ENCODE peak calls at places on chromosomes 5 and 9, in five cellular contexts. N is NB4, I is HepG2, V is adrenal gland, K is fibroblast of lung. F is an unnamed sample.

GRCh38 chr5:109833946-109834345 is 144.2 kb downstream of the MAN2A1 start:
- DNase-seq in N (peak), I (no peak), V (no peak), K (no peak), F (no peak)

GRCh38 chr9:105385372-105385985 is 62.4 kb upstream of the FSD1L start:
- DNase-seq in N (peak), I (no peak), V (peak), K (no peak), F (no peak)

GRCh38 chr9:5902377-5902776 is 11.7 kb downstream of the MLANA start:
- DNase-seq in N (no peak), I (no peak), V (no peak), K (no peak), F (no peak)

GRCh38 chr5:20105915-20106314 is 117.9 kb upstream of the CDH18 start:
- DNase-seq in N (no peak), I (no peak), V (no peak), K (no peak), F (no peak)

GRCh38 chr9:127683723-127684122 is 23.1 kb upstream of the CFAP157 start:
- DNase-seq in N (no peak), I (no peak), V (no peak), K (peak), F (no peak)

GRCh38 chr5:169591636-169592035 is 8.1 kb downstream of the SPDL1 start:
- DNase-seq in N (no peak), I (no peak), V (no peak), K (peak), F (no peak)

GRCh38 chr9:127707766-127708165 is 978 bp downstream of the CFAP157 start:
- DNase-seq in N (peak), I (peak), V (no peak), K (no peak), F (no peak)

GRCh38 chr9:27379311-27380236 is 82.6 kb upstream of the EQTN start:
- DNase-seq in N (no peak), I (peak), V (no peak), K (no peak), F (peak)

GRCh38 chr9:136244116-136244775 is 1.4 kb downstream of the QSOX2 start:
- DNase-seq in N (peak), I (peak), V (no peak), K (no peak), F (no peak)

GRCh38 chr5:56612759-56613158 is 202.6 kb upstream of the MAP3K1 start:
- DNase-seq in N (no peak), I (no peak), V (no peak), K (no peak), F (no peak)

DNA sequence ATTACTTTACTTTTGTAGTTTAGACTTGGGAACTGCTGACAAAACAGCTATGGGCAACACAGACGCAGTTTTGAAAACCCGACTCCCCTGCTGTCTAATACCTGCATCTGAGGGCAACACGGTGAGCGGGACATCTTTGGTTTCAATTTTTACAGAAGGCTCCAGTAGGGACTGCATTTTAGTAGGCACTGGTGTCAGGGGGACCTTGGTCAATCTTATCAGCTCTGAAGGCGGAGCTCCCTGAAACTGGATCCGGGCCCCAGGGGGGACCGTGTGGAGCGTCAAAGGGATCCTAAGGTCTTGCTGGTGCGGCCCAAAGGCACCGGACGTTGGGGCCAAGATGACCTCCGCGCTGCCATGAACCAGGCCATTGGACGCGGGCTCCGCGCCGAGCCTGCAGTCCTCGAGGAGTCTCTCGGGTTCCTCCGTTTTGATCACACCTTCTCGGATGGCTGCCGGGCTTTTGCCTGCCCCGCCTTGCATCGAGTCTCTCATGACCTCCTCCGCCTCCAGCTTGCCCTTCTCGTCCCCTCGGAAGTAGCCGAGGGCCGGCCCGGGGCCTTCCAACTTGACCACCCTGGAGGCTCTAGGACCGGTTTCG is 1.1 kb downstream of the SOX30 start:
- DNase-seq in N (no peak), I (no peak), V (no peak), K (no peak), F (no peak)
- H3K4me3 ChIP-seq in N (no peak), I (no peak), V (no peak), K (no peak), F (peak)

GRCh38 chr5:672329-673139 is 20.6 kb downstream of the TPPP start:
- DNase-seq in N (peak), I (peak), V (peak), K (peak), F (peak)
- H3K4me3 ChIP-seq in N (no peak), I (no peak), V (no peak), K (no peak), F (no peak)

GRCh38 chr5:93574939-93575241 is 6.1 kb downstream of the NR2F1-AS1 start:
- DNase-seq in N (no peak), I (no peak), V (no peak), K (no peak), F (no peak)

GRCh38 chr5:93572773-93573626 is 8.0 kb downstream of the NR2F1-AS1 start:
- DNase-seq in N (peak), I (no peak), V (peak), K (peak), F (no peak)

GRCh38 chr5:93574041-93574938 is 6.7 kb downstream of the NR2F1-AS1 start:
- DNase-seq in N (no peak), I (no peak), V (no peak), K (no peak), F (no peak)

GRCh38 chr5:93572101-93572772 is 8.8 kb downstream of the NR2F1-AS1 start:
- DNase-seq in N (no peak), I (no peak), V (no peak), K (no peak), F (no peak)

DNA sequence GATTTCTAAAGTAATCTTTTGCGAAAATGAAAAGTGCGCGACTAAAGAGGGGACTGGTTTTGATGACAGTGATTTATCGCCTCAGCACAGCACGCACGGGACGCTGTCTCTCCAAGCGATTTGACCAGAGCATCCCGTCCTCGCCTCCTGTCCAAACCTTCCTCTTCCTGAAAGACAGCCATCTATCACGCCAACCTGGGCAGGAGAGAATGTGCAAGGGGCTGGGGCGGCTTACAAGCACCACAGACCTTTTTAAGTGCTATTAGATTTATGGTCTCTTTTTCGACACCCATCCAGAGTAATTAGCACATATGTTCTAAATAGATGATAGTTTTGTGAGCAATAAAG is 7.4 kb downstream of the NR2F1-AS1 start:
- DNase-seq in N (no peak), I (no peak), V (no peak), K (no peak), F (no peak)
- H3K4me3 ChIP-seq in N (no peak), I (no peak), V (no peak), K (peak), F (no peak)

GRCh38 chr5:113295111-113295539 is 139.7 kb downstream of the TSSK1B start:
- DNase-seq in N (no peak), I (no peak), V (no peak), K (no peak), F (no peak)
- H3K4me3 ChIP-seq in N (no peak), I (peak), V (peak), K (peak), F (peak)

DNA sequence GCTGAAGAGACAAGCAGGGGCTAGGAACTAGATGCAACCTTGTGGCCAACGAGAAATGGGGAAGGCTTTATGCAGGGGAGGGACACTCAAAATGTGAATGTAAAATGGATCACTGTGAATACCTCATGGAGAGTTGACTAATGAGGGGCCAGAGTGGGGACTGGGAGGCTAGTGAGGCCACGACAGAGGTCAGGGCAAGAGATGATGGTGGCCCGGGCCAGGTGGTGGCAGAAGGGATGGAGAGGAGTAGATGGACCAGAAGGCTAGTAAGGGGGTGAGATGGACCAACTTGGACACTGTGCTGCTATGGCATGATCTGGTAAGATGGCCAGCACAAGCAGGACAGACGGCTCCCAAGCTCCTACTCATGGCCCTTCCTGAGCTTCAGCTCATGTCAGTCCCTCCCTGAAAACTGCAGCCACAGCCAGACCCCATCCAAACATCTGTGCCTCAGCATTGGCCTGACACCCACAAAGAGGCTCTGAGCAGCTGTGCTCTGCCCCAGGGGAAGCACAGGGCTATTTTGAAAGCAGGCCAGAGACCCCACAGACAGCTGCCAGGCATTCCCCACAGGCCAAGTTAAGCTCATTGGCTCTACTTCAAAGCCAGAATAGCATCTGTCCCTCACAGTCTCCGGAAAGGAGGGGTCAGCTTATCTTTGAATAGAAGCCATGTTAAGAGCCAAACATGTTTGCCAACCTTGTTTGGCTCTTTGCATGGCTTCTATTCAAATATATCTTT is 22.1 kb downstream of the P4HA2 start:
- DNase-seq in N (no peak), I (no peak), V (no peak), K (peak), F (no peak)
- H3K4me3 ChIP-seq in N (no peak), I (no peak), V (no peak), K (no peak), F (no peak)

GRCh38 chr5:148381906-148382305 is 1.9 kb upstream of the FBXO38 start:
- DNase-seq in N (no peak), I (peak), V (no peak), K (no peak), F (no peak)
- H3K4me3 ChIP-seq in N (no peak), I (no peak), V (no peak), K (no peak), F (no peak)

DNA sequence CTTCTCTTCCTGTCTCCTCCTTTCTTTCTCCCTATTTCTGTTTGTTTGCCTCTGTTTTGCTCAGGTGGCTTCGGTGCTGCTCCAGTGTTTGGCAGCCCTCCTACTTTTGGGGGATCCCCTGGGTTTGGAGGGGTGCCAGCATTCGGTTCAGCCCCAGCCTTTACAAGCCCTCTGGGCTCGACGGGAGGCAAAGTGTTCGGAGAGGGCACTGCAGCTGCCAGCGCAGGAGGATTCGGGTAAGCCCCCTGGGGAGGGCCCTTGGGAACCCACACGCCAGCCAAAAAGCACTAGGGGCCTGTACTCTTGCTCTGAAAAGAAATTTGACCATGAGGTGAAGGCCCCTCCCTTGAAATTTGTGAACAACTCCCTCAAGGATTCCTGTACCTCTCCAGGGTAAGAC is 48.2 kb downstream of the FAM78A start:
- DNase-seq in N (peak), I (no peak), V (no peak), K (no peak), F (no peak)
- H3K4me3 ChIP-seq in N (peak), I (no peak), V (no peak), K (no peak), F (no peak)

GRCh38 chr5:81853005-81853357 is 102.1 kb upstream of the SSBP2 start:
- DNase-seq in N (no peak), I (no peak), V (no peak), K (no peak), F (no peak)
- H3K4me3 ChIP-seq in N (peak), I (no peak), V (no peak), K (no peak), F (no peak)

DNA sequence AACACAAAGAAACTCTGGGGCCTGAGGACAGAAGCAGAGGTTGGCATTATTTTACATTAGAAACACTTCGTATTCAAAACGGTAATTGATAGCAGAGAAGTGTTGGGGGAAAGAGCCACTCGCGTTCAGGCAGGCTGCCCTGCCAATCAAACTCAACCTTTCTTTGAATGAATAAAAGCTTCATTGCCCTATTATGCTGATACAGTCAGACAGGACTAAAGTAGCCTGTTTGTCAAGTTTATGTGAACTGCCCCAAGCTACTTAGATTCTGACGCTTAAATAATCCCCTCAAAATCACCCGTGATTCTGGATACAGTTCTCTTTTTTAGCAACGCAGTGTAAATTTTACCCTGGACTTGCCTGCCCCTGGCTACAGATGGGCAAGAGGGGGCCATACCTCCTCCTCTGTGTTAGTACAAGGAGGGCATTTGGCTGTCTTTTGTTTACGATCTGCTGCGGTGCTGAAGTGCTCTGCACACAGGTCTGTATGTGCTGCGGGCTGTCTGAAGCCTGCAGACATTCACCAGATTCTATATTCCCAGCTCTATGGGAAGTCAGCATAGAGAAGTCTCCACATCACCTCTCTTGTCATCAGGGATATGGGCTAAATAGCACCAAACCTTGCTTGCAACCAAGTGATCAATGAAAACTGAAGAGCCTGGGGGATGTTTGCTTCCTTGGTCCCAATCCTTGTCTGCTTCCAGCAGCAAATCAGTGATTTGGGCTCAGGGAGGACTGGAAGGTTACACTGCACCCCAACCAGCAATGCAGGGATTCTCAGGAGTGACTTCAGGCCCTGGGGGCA is 218.4 kb downstream of the EBF1 start:
- DNase-seq in N (no peak), I (no peak), V (no peak), K (no peak), F (no peak)
- H3K4me3 ChIP-seq in N (no peak), I (no peak), V (no peak), K (no peak), F (no peak)